ENCODE peak calls at places on chromosomes 6 and 20, in nine cellular contexts. C, W, K, Y, A, N, I, Z and S are unnamed samples.

GRCh38 chr6:11207199-11207968 is 25.1 kb downstream of the NEDD9 start:
- DNase-seq in K (peak; percentile 100), W (no peak), Y (no peak), C (no peak), Z (no peak), I (peak; percentile 61), N (no peak), A (no peak), S (no peak)

GRCh38 chr6:2524090-2524489 is 226.6 kb downstream of the MYLK4 start:
- DNase-seq in K (peak; percentile 33), Y (no peak), I (no peak), Z (no peak), N (no peak), W (no peak), A (no peak), C (no peak), S (no peak)

GRCh38 chr6:14399635-14400034 is 282.1 kb downstream of the CD83 start:
- DNase-seq in K (no peak), W (no peak), C (no peak), N (no peak), I (no peak), Z (no peak), A (no peak), Y (no peak), S (no peak)

GRCh38 chr6:32439708-32440214 is at the start of gene HLA-DRA:
- DNase-seq in K (peak; percentile 45), Y (peak; percentile 42), N (no peak), Z (peak; percentile 17), A (peak; percentile 41), W (no peak), C (peak; percentile 14), I (no peak), S (peak; percentile 40)

GRCh38 chr6:154494592-154494991 is 15.9 kb downstream of the CNKSR3 start:
- DNase-seq in C (no peak), A (no peak), Z (no peak), Y (no peak), K (no peak), W (no peak), N (no peak), I (no peak), S (no peak)

GRCh38 chr6:161639772-161640171 is 365.9 kb upstream of the AGPAT4 start:
- DNase-seq in I (no peak), A (no peak), Y (no peak), C (no peak), K (no peak), W (no peak), Z (no peak), N (no peak), S (no peak)

GRCh38 chr6:155434117-155434516 is 21.5 kb downstream of the NOX3 start:
- DNase-seq in N (no peak), C (no peak), W (no peak), A (no peak), Y (no peak), I (no peak), Z (no peak), K (no peak), S (no peak)

GRCh38 chr6:135270676-135271536 is 89.8 kb downstream of the MYB start:
- DNase-seq in K (peak; percentile 30), Z (no peak), N (no peak), A (no peak), C (no peak), Y (peak; percentile 75), W (no peak), I (no peak), S (no peak)

GRCh38 chr6:26122005-26122388 is 34.8 kb downstream of the HFE start:
- DNase-seq in A (no peak), Y (no peak), C (no peak), W (no peak), K (no peak), Z (no peak), N (no peak), I (no peak), S (no peak)

GRCh38 chr6:109610555-109610954 is 80.4 kb downstream of the AK9 start:
- DNase-seq in A (no peak), Y (no peak), C (no peak), W (no peak), I (no peak), Z (no peak), K (peak; percentile 11), N (no peak), S (no peak)

GRCh38 chr6:112231609-112232060 is 22.7 kb downstream of the LAMA4 start:
- DNase-seq in W (no peak), Y (no peak), K (peak; percentile 58), A (no peak), Z (no peak), N (no peak), I (no peak), C (no peak), S (no peak)

GRCh38 chr20:34997171-34997570 is 41.5 kb downstream of the MYH7B start:
- DNase-seq in C (no peak), N (no peak), I (no peak), Y (peak; percentile 84), Z (no peak), A (no peak), W (no peak), K (peak; percentile 65), S (no peak)

GRCh38 chr6:158816329-158816728 is 2.8 kb downstream of the EZR start:
- DNase-seq in Y (no peak), Z (no peak), I (no peak), N (no peak), C (no peak), W (no peak), A (no peak), K (peak; percentile 42), S (peak; percentile 38)

GRCh38 chr6:41527721-41528408 is 18.3 kb upstream of the FOXP4 start:
- DNase-seq in I (peak; percentile 25), N (no peak), W (no peak), Y (no peak), A (no peak), K (peak; percentile 38), C (no peak), Z (no peak), S (no peak)

GRCh38 chr6:154479388-154480143 is 30.9 kb downstream of the CNKSR3 start:
- DNase-seq in K (peak; percentile 56), A (no peak), I (no peak), Z (no peak), W (no peak), C (no peak), Y (no peak), N (no peak), S (no peak)

GRCh38 chr6:168988801-168989200 is 264.8 kb downstream of the THBS2 start:
- DNase-seq in K (peak; percentile 74), Y (no peak), Z (no peak), A (no peak), W (no peak), C (no peak), N (no peak), I (no peak), S (no peak)

GRCh38 chr6:146803601-146804000 is 204.8 kb downstream of the ADGB start:
- DNase-seq in C (no peak), K (no peak), W (no peak), N (no peak), A (no peak), Z (no peak), I (no peak), Y (no peak), S (no peak)